ENCODE peak calls at places on chromosome 17, in ten cellular contexts. I, S, A, V, U, W, O, Q, Y and X are unnamed samples.

GRCh38 chr17:82007495-82008257 is 15.0 kb downstream of the CENPX start:
- DNase-seq in W (no peak), O (no peak), Y (no peak), A (no peak), V (no peak), I (no peak), S (no peak), U (no peak), Q (no peak), X (no peak)

GRCh38 chr17:17382901-17383300 is 79.7 kb downstream of the NT5M start:
- DNase-seq in Q (no peak), O (no peak), W (no peak), S (no peak), A (no peak), V (no peak), U (no peak), I (no peak), Y (no peak), X (no peak)

GRCh38 chr17:57833597-57833939 is 16.3 kb downstream of the MRPS23 start:
- DNase-seq in V (no peak), A (no peak), I (no peak), Q (no peak), O (no peak), Y (no peak), S (no peak), U (no peak), W (no peak), X (no peak)

GRCh38 chr17:39979021-39979660 is 1.5 kb upstream of the PSMD3 start:
- DNase-seq in A (peak), Y (no peak), Q (no peak), U (no peak), I (peak), V (peak), W (no peak), O (peak), S (no peak), X (peak)

GRCh38 chr17:78012428-78012827 is 53.9 kb downstream of the TNRC6C start:
- DNase-seq in V (no peak), W (no peak), Q (no peak), O (no peak), U (no peak), S (no peak), I (no peak), A (no peak), Y (no peak), X (no peak)

GRCh38 chr17:35051183-35051578 is 12.3 kb downstream of the RFFL start:
- DNase-seq in I (no peak), Q (no peak), O (peak), A (no peak), S (peak), U (peak), Y (no peak), W (no peak), V (no peak), X (peak)

GRCh38 chr17:17351901-17352781 is 49.0 kb downstream of the NT5M start:
- DNase-seq in W (peak), A (peak), V (no peak), O (peak), Y (no peak), Q (peak), S (no peak), I (peak), U (no peak), X (no peak)

GRCh38 chr17:42041619-42042018 is 8.8 kb downstream of the C17orf113 start:
- DNase-seq in I (no peak), Y (no peak), O (no peak), V (no peak), S (no peak), U (no peak), Q (no peak), W (no peak), A (no peak), X (no peak)

GRCh38 chr17:34996422-34997029 is 16.2 kb downstream of the LIG3 start:
- DNase-seq in A (no peak), S (no peak), Y (no peak), Q (no peak), U (peak), I (no peak), V (no peak), O (no peak), W (no peak), X (no peak)

GRCh38 chr17:82400830-82401229 is 17.3 kb upstream of the HEXD start:
- DNase-seq in V (no peak), U (peak), I (no peak), Y (no peak), S (peak), O (no peak), A (no peak), Q (no peak), W (peak), X (peak)

GRCh38 chr17:47239663-47240374 is 13.8 kb upstream of the ITGB3 start:
- DNase-seq in S (peak), V (peak), O (peak), I (peak), A (peak), W (no peak), U (peak), Y (peak), Q (peak), X (peak)

GRCh38 chr17:68707032-68707431 is 105.9 kb upstream of the FAM20A start:
- DNase-seq in S (no peak), V (no peak), Q (no peak), W (no peak), A (peak), I (peak), Y (no peak), O (no peak), U (no peak), X (no peak)

GRCh38 chr17:17073627-17074521 is 31.6 kb downstream of the MPRIP start:
- DNase-seq in I (no peak), Y (peak), A (no peak), W (peak), S (no peak), V (no peak), U (no peak), O (no peak), Q (no peak), X (no peak)

GRCh38 chr17:62653002-62653830 is 25.7 kb downstream of the MRC2 start:
- DNase-seq in A (peak), O (peak), Y (peak), I (peak), Q (peak), U (peak), W (peak), V (no peak), S (peak), X (no peak)

GRCh38 chr17:1398900-1399299 is 1.1 kb downstream of the YWHAE start:
- DNase-seq in A (no peak), I (peak), W (no peak), Y (peak), V (no peak), U (no peak), O (peak), S (peak), Q (no peak), X (peak)

GRCh38 chr17:66949501-66949900 is 15.0 kb upstream of the CACNG4 start:
- DNase-seq in W (peak), A (peak), S (no peak), I (no peak), Q (no peak), O (peak), U (no peak), Y (no peak), V (no peak), X (no peak)

GRCh38 chr17:77942111-77942988 is 16.2 kb upstream of the TNRC6C start:
- DNase-seq in W (no peak), U (no peak), Q (no peak), I (peak), S (no peak), O (no peak), Y (peak), A (no peak), V (no peak), X (no peak)

GRCh38 chr17:80441133-80441578 is 26.2 kb downstream of the ENDOV start:
- DNase-seq in A (peak), Q (peak), W (no peak), V (no peak), I (peak), O (peak), Y (peak), U (peak), S (peak), X (peak)

GRCh38 chr17:50662632-50663225 is 28.0 kb downstream of the ABCC3 start:
- DNase-seq in A (no peak), V (no peak), W (no peak), U (no peak), O (no peak), I (no peak), S (no peak), Q (no peak), Y (no peak), X (no peak)

GRCh38 chr17:63162406-63163157 is 196.5 kb downstream of the TANC2 start:
- DNase-seq in S (no peak), W (no peak), O (no peak), U (no peak), Y (no peak), V (no peak), Q (no peak), A (no peak), I (no peak), X (no peak)

GRCh38 chr17:37710344-37710886 is 34.4 kb downstream of the HNF1B start:
- DNase-seq in O (peak), Q (peak), A (peak), U (peak), V (no peak), S (no peak), Y (peak), I (peak), W (no peak), X (peak)

GRCh38 chr17:37791434-37791833 is 46.6 kb upstream of the HNF1B start:
- DNase-seq in V (no peak), W (no peak), A (peak), S (peak), Q (no peak), I (peak), O (peak), U (peak), Y (peak), X (peak)

GRCh38 chr17:31391496-31391949 is at the start of gene RAB11FIP4:
- DNase-seq in Q (no peak), I (peak), A (no peak), Y (peak), O (peak), V (no peak), W (peak), S (no peak), U (no peak), X (no peak)

GRCh38 chr17:65438708-65439294 is 122.6 kb downstream of the AXIN2 start:
- DNase-seq in A (peak), W (no peak), U (no peak), Y (no peak), O (peak), S (no peak), V (no peak), I (no peak), Q (no peak), X (no peak)

GRCh38 chr17:6786618-6787017 is 10.6 kb downstream of the FBXO39 start:
- DNase-seq in Y (no peak), O (peak), I (peak), Q (no peak), W (no peak), V (no peak), S (no peak), U (no peak), A (peak), X (no peak)

GRCh38 chr17:51372345-51373004 is 112.1 kb downstream of the UTP18 start:
- DNase-seq in S (peak), W (no peak), A (peak), I (peak), Q (peak), V (peak), Y (peak), O (peak), U (peak), X (peak)

DNA sequence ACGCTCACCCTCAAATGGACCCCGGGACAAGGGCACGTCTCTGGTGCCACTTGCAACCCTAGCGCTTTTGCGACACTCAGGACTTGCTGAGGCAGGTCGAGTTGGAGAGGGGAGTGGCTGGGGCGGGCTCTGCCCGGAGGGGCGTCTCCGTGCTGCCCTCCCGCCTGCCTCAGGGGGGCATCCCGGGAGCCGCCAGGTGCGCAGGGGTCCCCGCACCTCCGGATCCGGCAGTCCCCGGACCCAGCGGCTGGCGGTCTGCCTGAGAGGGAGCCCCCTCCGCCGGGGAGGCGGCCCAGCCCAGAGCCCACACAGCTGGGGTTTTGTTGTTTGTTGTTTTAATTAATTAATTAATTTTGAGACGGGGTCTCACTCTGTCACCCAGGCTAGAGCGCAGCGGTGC is at the start of gene SLC52A1:
- DNase-seq in Q (no peak), V (no peak), I (no peak), S (no peak), O (no peak), Y (no peak), A (no peak), U (no peak), W (no peak), X (no peak)
- H3K4me3 ChIP-seq in Q (peak), V (peak), I (peak), S (no peak), O (peak), Y (no peak), A (no peak), U (no peak), W (no peak), X (peak)

GRCh38 chr17:61381537-61381936 is 18.1 kb upstream of the TBX2 start:
- DNase-seq in S (no peak), U (no peak), W (peak), V (no peak), A (no peak), I (no peak), Q (no peak), Y (no peak), O (no peak), X (no peak)
- H3K4me3 ChIP-seq in S (no peak), U (no peak), W (no peak), V (no peak), A (no peak), I (no peak), Q (no peak), Y (no peak), O (no peak), X (no peak)

GRCh38 chr17:54903375-54903774 is 2.7 kb downstream of the TOM1L1 start:
- DNase-seq in A (no peak), V (no peak), Y (peak), W (no peak), I (peak), Q (no peak), S (no peak), U (no peak), O (no peak), X (no peak)
- H3K4me3 ChIP-seq in A (no peak), V (no peak), Y (no peak), W (no peak), I (no peak), Q (no peak), S (no peak), U (no peak), O (no peak), X (no peak)

GRCh38 chr17:28747046-28747691 is 3.4 kb downstream of the TRAF4 start:
- DNase-seq in W (peak), Y (peak), O (no peak), I (no peak), U (no peak), A (peak), V (no peak), Q (peak), S (no peak), X (no peak)
- H3K4me3 ChIP-seq in W (no peak), Y (no peak), O (no peak), I (no peak), U (no peak), A (peak), V (peak), Q (peak), S (no peak), X (peak)